ENCODE peak calls at places on chromosomes 6 and 20, in eight cellular contexts. One of them, this sample, is unnamed.

GRCh38 chr6:119110601-119111548 is 32.4 kb upstream of the FAM184A start:
- DNase-seq in astrocyte: peak; percentile 74
- DNase-seq in mucosa of descending colon: peak; percentile 76
- DNase-seq in pancreas: no peak
- DNase-seq in HCT116: peak; percentile 44
- DNase-seq in sigmoid colon: no peak
- DNase-seq in HFF-Myc: no peak
- DNase-seq in K562: peak; percentile 65
- DNase-seq in this sample: peak; percentile 78

GRCh38 chr6:118354641-118355040 is 193.5 kb upstream of the PLN start:
- DNase-seq in astrocyte: no peak
- DNase-seq in mucosa of descending colon: no peak
- DNase-seq in pancreas: no peak
- DNase-seq in HCT116: no peak
- DNase-seq in sigmoid colon: no peak
- DNase-seq in HFF-Myc: no peak
- DNase-seq in K562: no peak
- DNase-seq in this sample: no peak

GRCh38 chr20:48350291-48350988 is 477.4 kb downstream of the PREX1 start:
- DNase-seq in astrocyte: no peak
- DNase-seq in mucosa of descending colon: no peak
- DNase-seq in pancreas: no peak
- DNase-seq in HCT116: no peak
- DNase-seq in sigmoid colon: no peak
- DNase-seq in HFF-Myc: no peak
- DNase-seq in K562: peak; percentile 57
- DNase-seq in this sample: peak; percentile 15

GRCh38 chr6:134422426-134423231 is 104.7 kb upstream of the SGK1 start:
- DNase-seq in astrocyte: peak; percentile 100
- DNase-seq in mucosa of descending colon: no peak
- DNase-seq in pancreas: no peak
- DNase-seq in HCT116: peak; percentile 28
- DNase-seq in sigmoid colon: no peak
- DNase-seq in HFF-Myc: peak; percentile 88
- DNase-seq in K562: no peak
- DNase-seq in this sample: peak; percentile 99

GRCh38 chr6:169997930-169998218 is 246.5 kb downstream of the ERMARD start:
- DNase-seq in astrocyte: no peak
- DNase-seq in mucosa of descending colon: no peak
- DNase-seq in pancreas: no peak
- DNase-seq in HCT116: no peak
- DNase-seq in sigmoid colon: peak; percentile 50
- DNase-seq in HFF-Myc: no peak
- DNase-seq in K562: no peak
- DNase-seq in this sample: peak; percentile 11

GRCh38 chr6:149965191-149966020 is 1.7 kb downstream of the ULBP1 start:
- DNase-seq in astrocyte: no peak
- DNase-seq in mucosa of descending colon: no peak
- DNase-seq in pancreas: no peak
- DNase-seq in HCT116: no peak
- DNase-seq in sigmoid colon: no peak
- DNase-seq in HFF-Myc: no peak
- DNase-seq in K562: no peak
- DNase-seq in this sample: peak; percentile 23

GRCh38 chr6:130111031-130111430 is 92.7 kb downstream of the L3MBTL3 start:
- DNase-seq in astrocyte: no peak
- DNase-seq in mucosa of descending colon: no peak
- DNase-seq in pancreas: no peak
- DNase-seq in HCT116: no peak
- DNase-seq in sigmoid colon: no peak
- DNase-seq in HFF-Myc: no peak
- DNase-seq in K562: no peak
- DNase-seq in this sample: no peak

GRCh38 chr6:159311618-159312017 is 142.4 kb downstream of the FNDC1 start:
- DNase-seq in astrocyte: no peak
- DNase-seq in mucosa of descending colon: no peak
- DNase-seq in pancreas: no peak
- DNase-seq in HCT116: no peak
- DNase-seq in sigmoid colon: no peak
- DNase-seq in HFF-Myc: no peak
- DNase-seq in K562: no peak
- DNase-seq in this sample: no peak

GRCh38 chr20:20130399-20130798 is 78.1 kb downstream of the CFAP61 start:
- DNase-seq in astrocyte: no peak
- DNase-seq in mucosa of descending colon: peak; percentile 4
- DNase-seq in pancreas: no peak
- DNase-seq in HCT116: peak; percentile 33
- DNase-seq in sigmoid colon: no peak
- DNase-seq in HFF-Myc: no peak
- DNase-seq in K562: no peak
- DNase-seq in this sample: peak; percentile 10

GRCh38 chr6:21781075-21781474 is 187.5 kb downstream of the SOX4 start:
- DNase-seq in astrocyte: no peak
- DNase-seq in mucosa of descending colon: no peak
- DNase-seq in pancreas: no peak
- DNase-seq in HCT116: no peak
- DNase-seq in sigmoid colon: no peak
- DNase-seq in HFF-Myc: no peak
- DNase-seq in K562: no peak
- DNase-seq in this sample: no peak

GRCh38 chr6:34536251-34536958 is 19.7 kb downstream of the SPDEF start:
- DNase-seq in astrocyte: no peak
- DNase-seq in mucosa of descending colon: peak; percentile 69
- DNase-seq in pancreas: no peak
- DNase-seq in HCT116: no peak
- DNase-seq in sigmoid colon: no peak
- DNase-seq in HFF-Myc: no peak
- DNase-seq in K562: no peak
- DNase-seq in this sample: no peak

GRCh38 chr20:6058684-6059295 is 4.9 kb upstream of the LRRN4 start:
- DNase-seq in astrocyte: peak; percentile 12
- DNase-seq in mucosa of descending colon: no peak
- DNase-seq in pancreas: no peak
- DNase-seq in HCT116: no peak
- DNase-seq in sigmoid colon: no peak
- DNase-seq in HFF-Myc: no peak
- DNase-seq in K562: no peak
- DNase-seq in this sample: peak; percentile 40

GRCh38 chr6:14635933-14636599 is 518.5 kb downstream of the CD83 start:
- DNase-seq in astrocyte: no peak
- DNase-seq in mucosa of descending colon: no peak
- DNase-seq in pancreas: no peak
- DNase-seq in HCT116: no peak
- DNase-seq in sigmoid colon: no peak
- DNase-seq in HFF-Myc: no peak
- DNase-seq in K562: no peak
- DNase-seq in this sample: no peak

GRCh38 chr20:3165473-3166337 is 6.0 kb upstream of the FASTKD5 start:
- DNase-seq in astrocyte: no peak
- DNase-seq in mucosa of descending colon: no peak
- DNase-seq in pancreas: no peak
- DNase-seq in HCT116: no peak
- DNase-seq in sigmoid colon: peak; percentile 87
- DNase-seq in HFF-Myc: no peak
- DNase-seq in K562: no peak
- DNase-seq in this sample: peak; percentile 69

GRCh38 chr6:110063864-110064263 is 85.8 kb downstream of the GPR6 start:
- DNase-seq in astrocyte: no peak
- DNase-seq in mucosa of descending colon: no peak
- DNase-seq in pancreas: no peak
- DNase-seq in HCT116: no peak
- DNase-seq in sigmoid colon: no peak
- DNase-seq in HFF-Myc: no peak
- DNase-seq in K562: no peak
- DNase-seq in this sample: peak; percentile 62

GRCh38 chr6:35483490-35483889 is 13.4 kb downstream of the TEAD3 start:
- DNase-seq in astrocyte: no peak
- DNase-seq in mucosa of descending colon: no peak
- DNase-seq in pancreas: no peak
- DNase-seq in HCT116: no peak
- DNase-seq in sigmoid colon: peak; percentile 61
- DNase-seq in HFF-Myc: no peak
- DNase-seq in K562: no peak
- DNase-seq in this sample: no peak

DNA sequence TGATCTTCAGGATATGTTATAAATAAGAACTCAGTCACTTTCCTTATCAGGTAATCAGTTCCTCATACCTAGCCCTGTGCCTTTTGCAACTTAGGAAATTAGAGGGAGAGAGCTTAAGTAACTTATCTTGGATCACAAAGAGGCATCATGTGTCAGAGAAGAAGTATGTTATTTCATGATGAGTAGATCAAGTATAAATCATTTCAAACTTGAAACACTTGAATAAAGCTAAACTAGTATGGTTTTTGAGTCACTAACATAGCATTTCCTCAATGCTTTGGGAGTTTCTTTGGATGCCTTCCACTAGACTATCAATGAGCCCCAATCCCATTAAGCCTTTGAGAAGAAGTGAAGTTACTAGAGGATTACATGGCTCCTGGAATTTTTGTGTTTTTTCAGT is 102.6 kb upstream of the TNFAIP3 start:
- DNase-seq in astrocyte: peak; percentile 86
- DNase-seq in mucosa of descending colon: no peak
- DNase-seq in pancreas: no peak
- DNase-seq in HCT116: no peak
- DNase-seq in sigmoid colon: no peak
- DNase-seq in HFF-Myc: no peak
- DNase-seq in K562: no peak
- DNase-seq in this sample: peak; percentile 44
- H3K4me3 ChIP-seq in astrocyte: no peak overlapping the region
- H3K4me3 ChIP-seq in mucosa of descending colon: no peak overlapping the region
- H3K4me3 ChIP-seq in pancreas: no peak overlapping the region
- H3K4me3 ChIP-seq in HCT116: no peak overlapping the region
- H3K4me3 ChIP-seq in sigmoid colon: no peak overlapping the region
- H3K4me3 ChIP-seq in HFF-Myc: no peak overlapping the region
- H3K4me3 ChIP-seq in K562: no peak overlapping the region
- H3K4me3 ChIP-seq in this sample: no peak overlapping the region

GRCh38 chr20:36720510-36720909 is 25.4 kb downstream of the NDRG3 start:
- DNase-seq in astrocyte: peak; percentile 25
- DNase-seq in mucosa of descending colon: no peak
- DNase-seq in pancreas: no peak
- DNase-seq in HCT116: no peak
- DNase-seq in sigmoid colon: no peak
- DNase-seq in HFF-Myc: no peak
- DNase-seq in K562: no peak
- DNase-seq in this sample: peak; percentile 13

GRCh38 chr20:36712775-36713174 is 33.1 kb downstream of the NDRG3 start:
- DNase-seq in astrocyte: no peak
- DNase-seq in mucosa of descending colon: no peak
- DNase-seq in pancreas: no peak
- DNase-seq in HCT116: no peak
- DNase-seq in sigmoid colon: no peak
- DNase-seq in HFF-Myc: no peak
- DNase-seq in K562: no peak
- DNase-seq in this sample: no peak

GRCh38 chr20:36717657-36718056 is 28.2 kb downstream of the NDRG3 start:
- DNase-seq in astrocyte: no peak
- DNase-seq in mucosa of descending colon: peak; percentile 21
- DNase-seq in pancreas: no peak
- DNase-seq in HCT116: no peak
- DNase-seq in sigmoid colon: no peak
- DNase-seq in HFF-Myc: no peak
- DNase-seq in K562: no peak
- DNase-seq in this sample: peak; percentile 10
- TF ChIP-seq CTCF in astrocyte: no peak
- TF ChIP-seq CTCF in mucosa of descending colon: no peak
- TF ChIP-seq CTCF in pancreas: no peak
- TF ChIP-seq CTCF in HCT116: peak; percentile 48
- TF ChIP-seq CTCF in sigmoid colon: no peak
- TF ChIP-seq CTCF in HFF-Myc: peak; percentile 21
- TF ChIP-seq CTCF in K562: peak; percentile 49
- TF ChIP-seq CTCF in this sample: peak; percentile 34

DNA sequence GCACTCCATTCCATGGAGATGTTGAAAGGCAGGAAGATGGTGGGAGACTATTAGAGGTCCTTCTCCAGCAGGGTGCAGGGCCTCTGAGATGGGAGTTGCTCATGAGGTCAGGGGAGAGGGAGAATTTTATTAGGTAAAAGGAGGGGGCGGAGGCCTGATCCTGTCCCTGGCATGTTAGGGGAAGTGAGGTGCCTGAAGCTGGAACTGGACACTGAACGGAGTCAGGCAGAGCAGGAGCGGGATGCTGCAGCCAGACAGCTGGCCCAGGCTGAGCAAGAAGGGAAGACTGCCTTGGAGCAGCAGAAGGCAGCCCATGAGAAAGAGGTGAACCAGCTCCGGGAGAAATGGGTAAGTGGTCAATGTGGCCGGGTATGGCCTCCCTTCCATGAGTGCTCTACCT is 24.4 kb downstream of the CEP250 start:
- DNase-seq in astrocyte: no peak
- DNase-seq in mucosa of descending colon: no peak
- DNase-seq in pancreas: no peak
- DNase-seq in HCT116: no peak
- DNase-seq in sigmoid colon: no peak
- DNase-seq in HFF-Myc: no peak
- DNase-seq in K562: no peak
- DNase-seq in this sample: no peak
- H3K4me3 ChIP-seq in astrocyte: no peak overlapping the region
- H3K4me3 ChIP-seq in mucosa of descending colon: no peak overlapping the region
- H3K4me3 ChIP-seq in pancreas: no peak overlapping the region
- H3K4me3 ChIP-seq in HCT116: no peak overlapping the region
- H3K4me3 ChIP-seq in sigmoid colon: no peak overlapping the region
- H3K4me3 ChIP-seq in HFF-Myc: no peak overlapping the region
- H3K4me3 ChIP-seq in K562: no peak overlapping the region
- H3K4me3 ChIP-seq in this sample: no peak overlapping the region

GRCh38 chr6:26123675-26124549 is 36.7 kb downstream of the HFE start:
- DNase-seq in astrocyte: peak; percentile 99
- DNase-seq in mucosa of descending colon: peak; percentile 87
- DNase-seq in pancreas: peak; percentile 85
- DNase-seq in HCT116: peak; percentile 99
- DNase-seq in sigmoid colon: peak; percentile 94
- DNase-seq in HFF-Myc: peak; percentile 99
- DNase-seq in K562: peak; percentile 97
- DNase-seq in this sample: peak; percentile 100
- TF ChIP-seq CTCF in astrocyte: no peak
- TF ChIP-seq CTCF in mucosa of descending colon: no peak
- TF ChIP-seq CTCF in pancreas: no peak
- TF ChIP-seq CTCF in HCT116: no peak
- TF ChIP-seq CTCF in sigmoid colon: no peak
- TF ChIP-seq CTCF in HFF-Myc: no peak
- TF ChIP-seq CTCF in K562: peak; percentile 14
- TF ChIP-seq CTCF in this sample: no peak

GRCh38 chr20:52132337-52132736 is 59.2 kb downstream of the ZFP64 start:
- DNase-seq in astrocyte: no peak
- DNase-seq in mucosa of descending colon: no peak
- DNase-seq in pancreas: no peak
- DNase-seq in HCT116: no peak
- DNase-seq in sigmoid colon: no peak
- DNase-seq in HFF-Myc: no peak
- DNase-seq in K562: no peak
- DNase-seq in this sample: no peak
- H3K4me3 ChIP-seq in astrocyte: no peak overlapping the region
- H3K4me3 ChIP-seq in mucosa of descending colon: no peak overlapping the region
- H3K4me3 ChIP-seq in pancreas: no peak overlapping the region
- H3K4me3 ChIP-seq in HCT116: no peak overlapping the region
- H3K4me3 ChIP-seq in sigmoid colon: no peak overlapping the region
- H3K4me3 ChIP-seq in HFF-Myc: no peak overlapping the region
- H3K4me3 ChIP-seq in K562: no peak overlapping the region
- H3K4me3 ChIP-seq in this sample: no peak overlapping the region